ENCODE peak calls at places on chromosomes 5 and 9, in eight cellular contexts. D is tibial nerve, F is HepG2, X is sigmoid colon, R is esophagus muscularis mucosa, E is transverse colon, H is stomach, W is H1. A is an unnamed sample. For H3K27me3, the result is how much of the 10 kb centered on the place peaks cover.

GRCh38 chr5:89293849-89294248 is 410.9 kb upstream of the MEF2C start:
- DNase-seq in D (peak), F (no peak), X (no peak), R (no peak), E (no peak), H (no peak), W (no peak), A (no peak)

GRCh38 chr5:59760798-59761348 is 132.7 kb downstream of the PDE4D start:
- DNase-seq in D (no peak), F (no peak), X (no peak), R (no peak), E (no peak), H (no peak), W (no peak), A (no peak)

GRCh38 chr9:129208191-129209091 is 30.4 kb upstream of the IER5L start:
- DNase-seq in D (no peak), F (no peak), X (no peak), R (no peak), E (no peak), H (no peak), W (peak), A (no peak)

GRCh38 chr5:134874831-134875655 is 872 bp downstream of the TXNDC15 start:
- DNase-seq in D (peak), F (peak), X (peak), R (peak), E (peak), H (peak), W (no peak), A (peak)

GRCh38 chr5:102036927-102037326 is 259.2 kb downstream of the SLCO4C1 start:
- DNase-seq in D (no peak), F (no peak), X (no peak), R (no peak), E (no peak), H (no peak), W (no peak), A (no peak)

GRCh38 chr5:44233691-44234090 is 155.5 kb downstream of the FGF10 start:
- DNase-seq in D (no peak), F (no peak), X (no peak), R (no peak), E (no peak), H (no peak), W (no peak), A (no peak)

GRCh38 chr5:137491121-137491520 is 8.0 kb downstream of the SPOCK1 start:
- DNase-seq in D (no peak), F (no peak), X (no peak), R (no peak), E (no peak), H (no peak), W (no peak), A (no peak)

GRCh38 chr9:99682870-99683269 is 138.8 kb upstream of the NR4A3 start:
- DNase-seq in D (no peak), F (no peak), X (no peak), R (no peak), E (no peak), H (no peak), W (no peak), A (no peak)

GRCh38 chr5:61277781-61278180 is 54.3 kb upstream of the ZSWIM6 start:
- DNase-seq in D (no peak), F (no peak), X (no peak), R (no peak), E (no peak), H (no peak), W (no peak), A (no peak)

GRCh38 chr9:128102861-128103588 is 24.5 kb downstream of the PTGES2 start:
- DNase-seq in D (no peak), F (peak), X (no peak), R (no peak), E (no peak), H (peak), W (no peak), A (peak)

GRCh38 chr5:73722224-73722623 is 96.2 kb downstream of the ARHGEF28 start:
- DNase-seq in D (no peak), F (no peak), X (no peak), R (no peak), E (no peak), H (no peak), W (no peak), A (no peak)

DNA sequence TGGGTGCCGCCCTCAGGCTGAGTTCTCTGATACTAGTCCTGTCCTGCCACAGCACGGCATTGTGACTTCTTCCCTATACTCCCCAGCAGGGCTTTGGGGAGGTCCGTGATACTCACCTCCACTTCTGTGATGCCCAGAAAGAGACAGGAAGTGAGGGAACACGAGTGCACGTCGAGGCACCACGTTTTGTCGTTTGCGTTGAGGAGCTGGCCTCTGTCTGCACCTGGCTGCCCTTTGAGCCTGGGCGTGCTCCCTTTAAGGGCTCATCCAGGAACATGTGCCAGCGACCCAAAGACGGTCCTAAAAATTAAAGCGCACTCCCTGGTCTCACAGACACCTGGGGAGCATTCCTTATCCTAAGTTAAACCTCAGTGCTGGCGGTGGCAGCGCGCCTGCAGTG is 8.7 kb upstream of the IRX4 start:
- DNase-seq in D (no peak), F (no peak), X (no peak), R (no peak), E (no peak), H (no peak), W (no peak), A (no peak)
- H3K27me3 ChIP-seq in D (under half), F (under half), X (under half), R (under half), E (under half), H (under half), W (under half), A (under half)

DNA sequence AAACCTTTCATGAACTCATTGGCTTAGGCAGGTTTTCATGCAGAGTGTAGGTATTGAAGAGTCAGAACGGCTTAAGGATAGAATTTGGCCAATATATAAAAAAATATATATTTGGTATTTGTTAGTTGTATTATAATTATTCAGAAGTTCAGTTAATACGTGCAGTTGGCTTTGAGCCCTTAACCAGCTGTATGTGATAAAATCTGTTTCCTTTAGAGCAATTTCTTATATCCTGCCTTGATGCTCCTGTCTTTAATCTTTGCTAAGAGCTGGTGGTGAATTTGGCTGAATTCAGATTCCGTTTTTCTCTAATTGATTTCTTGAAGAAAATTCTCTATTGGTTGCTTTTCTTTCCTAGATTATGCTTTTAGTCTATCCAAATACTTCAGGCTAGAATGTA is 3.7 kb downstream of the ANXA1 start:
- DNase-seq in D (no peak), F (no peak), X (no peak), R (no peak), E (no peak), H (no peak), W (no peak), A (no peak)
- TF ChIP-seq POLR2A in D (no peak), F (no peak), X (no peak), R (no peak), E (no peak), H (no peak), W (no peak), A (no peak)

DNA sequence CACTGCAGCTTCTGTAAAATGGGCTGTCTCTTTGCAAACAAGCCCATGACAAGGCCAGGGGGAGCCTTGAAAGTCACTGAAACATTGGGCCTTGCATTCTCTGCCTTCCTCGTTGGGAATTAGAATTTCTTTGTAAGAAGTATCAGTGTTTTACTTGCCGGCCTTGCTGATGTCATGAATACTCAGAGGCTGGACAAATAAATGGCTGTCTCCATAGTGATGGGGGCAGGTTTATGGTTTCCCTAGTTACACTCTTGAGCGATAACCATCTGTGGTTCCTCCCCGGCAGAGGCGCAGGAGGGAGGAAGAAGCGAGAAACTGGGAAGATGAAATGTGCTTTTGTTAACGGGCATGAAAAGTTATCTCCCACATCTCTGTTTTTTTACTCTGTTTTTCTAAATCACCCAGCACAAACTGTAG is 272.7 kb upstream of the PANK3 start:
- DNase-seq in D (no peak), F (no peak), X (no peak), R (no peak), E (no peak), H (no peak), W (no peak), A (no peak)
- TF ChIP-seq EP300 in D (no peak), F (no peak), X (no peak), R (no peak), E (no peak), H (no peak), W (no peak), A (no peak)

DNA sequence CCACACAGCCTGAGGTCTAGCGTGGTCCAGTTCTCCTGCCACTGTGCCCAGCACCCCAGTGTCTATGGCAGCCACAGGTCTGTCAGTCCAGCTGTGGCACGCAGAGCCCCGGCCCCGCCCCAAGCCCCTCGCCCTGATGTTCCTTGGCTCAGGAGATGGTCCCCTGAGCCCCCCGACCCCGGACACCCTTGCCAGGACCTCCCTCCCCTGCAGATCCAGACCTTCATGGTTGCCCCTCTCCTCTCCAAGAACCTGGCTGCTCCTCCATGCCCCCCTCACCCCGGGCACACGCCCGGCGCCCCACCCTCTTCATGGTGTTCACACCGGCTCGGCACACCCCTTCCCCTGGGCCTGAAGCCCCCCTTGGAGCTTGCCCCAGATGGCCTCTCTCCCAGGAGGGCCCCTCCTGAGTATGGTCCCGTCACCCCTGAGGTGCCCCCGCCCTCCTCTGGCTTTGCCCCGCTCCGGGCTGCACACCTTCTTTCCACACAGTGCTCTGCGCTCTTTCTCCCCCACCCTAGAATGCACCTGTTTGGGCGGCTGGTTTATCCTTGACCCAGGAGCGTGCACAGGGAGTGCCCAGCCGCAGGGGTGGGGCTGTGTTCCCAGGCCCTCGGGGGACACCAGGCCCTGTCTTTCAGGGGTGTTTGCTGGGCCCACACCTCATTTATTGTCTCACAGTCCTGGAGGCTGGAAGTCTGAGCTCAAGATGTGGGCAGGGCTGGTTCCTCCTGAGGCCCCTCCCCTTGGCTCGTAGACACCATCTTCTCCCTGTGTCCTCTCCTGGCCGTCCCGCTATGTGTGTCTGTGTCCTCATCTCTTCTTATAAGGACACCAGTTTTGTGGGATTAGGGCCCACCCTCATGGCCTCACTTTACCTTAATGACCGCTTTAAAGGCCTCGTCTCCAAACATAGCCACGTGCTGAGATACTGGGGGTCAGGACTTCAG is 37.6 kb downstream of the KCNT1 start:
- DNase-seq in D (no peak), F (no peak), X (no peak), R (no peak), E (no peak), H (no peak), W (no peak), A (no peak)
- H3K27me3 ChIP-seq in D (under half), F (under half), X (under half), R (under half), E (under half), H (under half), W (under half), A (under half)

GRCh38 chr9:63816742-63817621 is 1468.0 kb downstream of the FOXD4L5 start:
- DNase-seq in D (peak), F (peak), X (peak), R (peak), E (peak), H (peak), W (peak), A (peak)
- TF ChIP-seq POLR2A in D (no peak), F (no peak), X (no peak), R (no peak), E (no peak), H (no peak), W (no peak), A (no peak)

GRCh38 chr5:116778015-116778414 is 203.4 kb upstream of the SEMA6A start:
- DNase-seq in D (no peak), F (no peak), X (no peak), R (no peak), E (no peak), H (no peak), W (no peak), A (no peak)
- TF ChIP-seq EP300 in D (no peak), F (no peak), X (no peak), R (no peak), E (no peak), H (no peak), W (no peak), A (no peak)

DNA sequence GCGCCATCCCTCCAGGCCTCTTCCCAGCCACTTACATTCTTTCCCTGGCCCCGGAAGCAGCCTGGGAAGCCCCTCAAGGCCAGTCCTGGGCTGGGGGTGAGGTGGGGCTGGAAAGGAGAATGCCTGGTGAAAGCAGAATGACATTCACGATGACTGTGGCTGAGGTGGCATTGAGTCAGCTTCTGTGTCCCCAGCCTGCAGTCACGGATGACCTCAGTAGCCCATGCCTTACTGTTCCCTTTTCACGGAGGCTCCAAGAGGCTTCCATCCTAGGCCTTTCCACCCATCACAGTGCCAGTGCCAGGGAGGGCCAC is 2.7 kb downstream of the PRDM12 start:
- DNase-seq in D (no peak), F (no peak), X (no peak), R (no peak), E (no peak), H (no peak), W (no peak), A (no peak)
- H3K27me3 ChIP-seq in D (under half), F (under half), X (half or more), R (half or more), E (half or more), H (under half), W (half or more), A (under half)

GRCh38 chr9:77865385-77865784 is 166.2 kb downstream of the GNAQ start:
- DNase-seq in D (no peak), F (peak), X (no peak), R (no peak), E (peak), H (peak), W (no peak), A (no peak)
- TF ChIP-seq POLR2A in D (no peak), F (no peak), X (no peak), R (no peak), E (peak), H (no peak), W (no peak), A (no peak)

DNA sequence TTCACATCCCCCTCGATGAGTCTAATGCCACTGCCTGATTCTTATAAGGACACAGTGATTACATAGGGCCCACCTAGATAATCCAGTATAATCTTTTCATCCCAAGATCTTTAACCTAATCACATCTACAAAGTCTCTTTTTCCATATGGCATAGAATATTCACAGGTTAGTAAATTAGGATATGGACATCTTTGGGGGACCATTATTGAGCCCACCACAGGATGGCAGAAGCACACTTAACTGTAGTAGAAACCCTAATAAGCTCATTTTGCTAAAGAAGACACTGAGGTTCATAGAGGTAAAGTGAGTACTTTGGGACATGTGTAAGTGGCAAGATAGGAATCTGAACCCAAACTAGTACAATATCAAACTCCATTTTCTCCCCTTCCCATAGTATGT is 38.9 kb downstream of the ASTN2 start:
- DNase-seq in D (no peak), F (no peak), X (no peak), R (no peak), E (no peak), H (no peak), W (no peak), A (no peak)
- TF ChIP-seq EP300 in D (no peak), F (no peak), X (no peak), R (no peak), E (no peak), H (no peak), W (no peak), A (no peak)

A was measured in ovary.